ENCODE peak calls at places on chromosome 5, in nine cellular contexts. One of them, this sample, is unnamed.

GRCh38 chr5:17218353-17219005 is 1.0 kb downstream of the BASP1 start:
- DNase-seq in stomach: no peak
- DNase-seq in head of caudate nucleus: peak
- DNase-seq in ureter: peak
- DNase-seq in dermis microvascular lymphatic vessel endothelial cell: peak
- DNase-seq in body of pancreas: peak
- DNase-seq in Right ventricle myocardium superior: peak
- DNase-seq in NCI-H1092 treated with DMSO at 0.1 percent for 48 hours: peak
- DNase-seq in activated T-cell treated with anti-CD3 and anti-CD28 coated beads for 1 hour: no peak
- DNase-seq in this sample: peak

GRCh38 chr5:141880961-141881801 is 3.0 kb upstream of the PCDH1 start:
- DNase-seq in dermis microvascular lymphatic vessel endothelial cell: peak
- DNase-seq in body of pancreas: no peak
- DNase-seq in stomach: no peak
- DNase-seq in NCI-H1092 treated with DMSO at 0.1 percent for 48 hours: no peak
- DNase-seq in activated T-cell treated with anti-CD3 and anti-CD28 coated beads for 1 hour: no peak
- DNase-seq in head of caudate nucleus: no peak
- DNase-seq in Right ventricle myocardium superior: no peak
- DNase-seq in ureter: peak
- DNase-seq in this sample: no peak

GRCh38 chr5:139392324-139392677 is 2.6 kb upstream of the MZB1 start:
- DNase-seq in body of pancreas: no peak
- DNase-seq in dermis microvascular lymphatic vessel endothelial cell: no peak
- DNase-seq in Right ventricle myocardium superior: no peak
- DNase-seq in stomach: no peak
- DNase-seq in activated T-cell treated with anti-CD3 and anti-CD28 coated beads for 1 hour: no peak
- DNase-seq in NCI-H1092 treated with DMSO at 0.1 percent for 48 hours: no peak
- DNase-seq in head of caudate nucleus: no peak
- DNase-seq in ureter: no peak
- DNase-seq in this sample: no peak

GRCh38 chr5:115264786-115265185 is 2.1 kb upstream of the PGGT1B start:
- DNase-seq in head of caudate nucleus: no peak
- DNase-seq in activated T-cell treated with anti-CD3 and anti-CD28 coated beads for 1 hour: no peak
- DNase-seq in Right ventricle myocardium superior: no peak
- DNase-seq in dermis microvascular lymphatic vessel endothelial cell: no peak
- DNase-seq in ureter: no peak
- DNase-seq in body of pancreas: no peak
- DNase-seq in NCI-H1092 treated with DMSO at 0.1 percent for 48 hours: no peak
- DNase-seq in stomach: no peak
- DNase-seq in this sample: no peak

GRCh38 chr5:124645396-124645795 is 101.0 kb downstream of the ZNF608 start:
- DNase-seq in stomach: no peak
- DNase-seq in ureter: no peak
- DNase-seq in Right ventricle myocardium superior: no peak
- DNase-seq in dermis microvascular lymphatic vessel endothelial cell: no peak
- DNase-seq in body of pancreas: no peak
- DNase-seq in activated T-cell treated with anti-CD3 and anti-CD28 coated beads for 1 hour: no peak
- DNase-seq in head of caudate nucleus: no peak
- DNase-seq in NCI-H1092 treated with DMSO at 0.1 percent for 48 hours: no peak
- DNase-seq in this sample: no peak

GRCh38 chr5:175746851-175747250 is 89.0 kb downstream of the HRH2 start:
- DNase-seq in Right ventricle myocardium superior: no peak
- DNase-seq in ureter: peak
- DNase-seq in NCI-H1092 treated with DMSO at 0.1 percent for 48 hours: no peak
- DNase-seq in dermis microvascular lymphatic vessel endothelial cell: peak
- DNase-seq in activated T-cell treated with anti-CD3 and anti-CD28 coated beads for 1 hour: no peak
- DNase-seq in stomach: no peak
- DNase-seq in body of pancreas: no peak
- DNase-seq in head of caudate nucleus: peak
- DNase-seq in this sample: peak

GRCh38 chr5:66987949-66988838 is 208.4 kb downstream of the CD180 start:
- DNase-seq in body of pancreas: no peak
- DNase-seq in stomach: no peak
- DNase-seq in Right ventricle myocardium superior: no peak
- DNase-seq in head of caudate nucleus: no peak
- DNase-seq in ureter: no peak
- DNase-seq in NCI-H1092 treated with DMSO at 0.1 percent for 48 hours: peak
- DNase-seq in dermis microvascular lymphatic vessel endothelial cell: peak
- DNase-seq in activated T-cell treated with anti-CD3 and anti-CD28 coated beads for 1 hour: no peak
- DNase-seq in this sample: peak

GRCh38 chr5:87650284-87650683 is 237.6 kb upstream of the CCNH start:
- DNase-seq in body of pancreas: no peak
- DNase-seq in ureter: no peak
- DNase-seq in Right ventricle myocardium superior: no peak
- DNase-seq in stomach: no peak
- DNase-seq in dermis microvascular lymphatic vessel endothelial cell: no peak
- DNase-seq in NCI-H1092 treated with DMSO at 0.1 percent for 48 hours: no peak
- DNase-seq in head of caudate nucleus: no peak
- DNase-seq in activated T-cell treated with anti-CD3 and anti-CD28 coated beads for 1 hour: no peak
- DNase-seq in this sample: peak

GRCh38 chr5:37658440-37658839 is 181.4 kb downstream of the GDNF start:
- DNase-seq in dermis microvascular lymphatic vessel endothelial cell: peak
- DNase-seq in stomach: no peak
- DNase-seq in body of pancreas: no peak
- DNase-seq in activated T-cell treated with anti-CD3 and anti-CD28 coated beads for 1 hour: no peak
- DNase-seq in ureter: no peak
- DNase-seq in head of caudate nucleus: no peak
- DNase-seq in Right ventricle myocardium superior: no peak
- DNase-seq in NCI-H1092 treated with DMSO at 0.1 percent for 48 hours: no peak
- DNase-seq in this sample: no peak

GRCh38 chr5:120096413-120096812 is 367.7 kb upstream of the PRR16 start:
- DNase-seq in stomach: no peak
- DNase-seq in Right ventricle myocardium superior: no peak
- DNase-seq in dermis microvascular lymphatic vessel endothelial cell: no peak
- DNase-seq in body of pancreas: no peak
- DNase-seq in NCI-H1092 treated with DMSO at 0.1 percent for 48 hours: no peak
- DNase-seq in ureter: no peak
- DNase-seq in activated T-cell treated with anti-CD3 and anti-CD28 coated beads for 1 hour: no peak
- DNase-seq in head of caudate nucleus: no peak
- DNase-seq in this sample: no peak

GRCh38 chr5:97726106-97726505 is 543.1 kb upstream of the RIOK2 start:
- DNase-seq in body of pancreas: no peak
- DNase-seq in dermis microvascular lymphatic vessel endothelial cell: no peak
- DNase-seq in activated T-cell treated with anti-CD3 and anti-CD28 coated beads for 1 hour: no peak
- DNase-seq in NCI-H1092 treated with DMSO at 0.1 percent for 48 hours: no peak
- DNase-seq in head of caudate nucleus: no peak
- DNase-seq in stomach: no peak
- DNase-seq in Right ventricle myocardium superior: no peak
- DNase-seq in ureter: no peak
- DNase-seq in this sample: no peak

GRCh38 chr5:151700816-151701215 is 14.1 kb upstream of the SPARC start:
- DNase-seq in ureter: no peak
- DNase-seq in stomach: no peak
- DNase-seq in NCI-H1092 treated with DMSO at 0.1 percent for 48 hours: no peak
- DNase-seq in dermis microvascular lymphatic vessel endothelial cell: no peak
- DNase-seq in Right ventricle myocardium superior: no peak
- DNase-seq in head of caudate nucleus: no peak
- DNase-seq in activated T-cell treated with anti-CD3 and anti-CD28 coated beads for 1 hour: no peak
- DNase-seq in body of pancreas: no peak
- DNase-seq in this sample: no peak

GRCh38 chr5:116482394-116482793 is 92.2 kb downstream of the SEMA6A start:
- DNase-seq in head of caudate nucleus: no peak
- DNase-seq in Right ventricle myocardium superior: no peak
- DNase-seq in ureter: no peak
- DNase-seq in activated T-cell treated with anti-CD3 and anti-CD28 coated beads for 1 hour: no peak
- DNase-seq in NCI-H1092 treated with DMSO at 0.1 percent for 48 hours: no peak
- DNase-seq in body of pancreas: no peak
- DNase-seq in dermis microvascular lymphatic vessel endothelial cell: no peak
- DNase-seq in stomach: no peak
- DNase-seq in this sample: no peak

GRCh38 chr5:122022966-122023365 is 55.1 kb downstream of the LOX start:
- DNase-seq in dermis microvascular lymphatic vessel endothelial cell: no peak
- DNase-seq in head of caudate nucleus: no peak
- DNase-seq in activated T-cell treated with anti-CD3 and anti-CD28 coated beads for 1 hour: no peak
- DNase-seq in NCI-H1092 treated with DMSO at 0.1 percent for 48 hours: no peak
- DNase-seq in Right ventricle myocardium superior: no peak
- DNase-seq in ureter: no peak
- DNase-seq in stomach: no peak
- DNase-seq in body of pancreas: no peak
- DNase-seq in this sample: no peak

GRCh38 chr5:167578977-167579700 is 712.3 kb upstream of the WWC1 start:
- DNase-seq in Right ventricle myocardium superior: no peak
- DNase-seq in activated T-cell treated with anti-CD3 and anti-CD28 coated beads for 1 hour: no peak
- DNase-seq in stomach: no peak
- DNase-seq in body of pancreas: no peak
- DNase-seq in dermis microvascular lymphatic vessel endothelial cell: no peak
- DNase-seq in ureter: no peak
- DNase-seq in head of caudate nucleus: no peak
- DNase-seq in NCI-H1092 treated with DMSO at 0.1 percent for 48 hours: no peak
- DNase-seq in this sample: no peak

GRCh38 chr5:55344392-55344992 is 36.7 kb downstream of the MTREX start:
- DNase-seq in NCI-H1092 treated with DMSO at 0.1 percent for 48 hours: no peak
- DNase-seq in ureter: peak
- DNase-seq in head of caudate nucleus: peak
- DNase-seq in body of pancreas: peak
- DNase-seq in stomach: peak
- DNase-seq in activated T-cell treated with anti-CD3 and anti-CD28 coated beads for 1 hour: peak
- DNase-seq in Right ventricle myocardium superior: no peak
- DNase-seq in dermis microvascular lymphatic vessel endothelial cell: peak
- DNase-seq in this sample: peak

GRCh38 chr5:43416233-43416987 is 4.2 kb upstream of the CCL28 start:
- DNase-seq in NCI-H1092 treated with DMSO at 0.1 percent for 48 hours: no peak
- DNase-seq in ureter: no peak
- DNase-seq in head of caudate nucleus: no peak
- DNase-seq in Right ventricle myocardium superior: no peak
- DNase-seq in body of pancreas: no peak
- DNase-seq in dermis microvascular lymphatic vessel endothelial cell: no peak
- DNase-seq in stomach: no peak
- DNase-seq in activated T-cell treated with anti-CD3 and anti-CD28 coated beads for 1 hour: no peak
- DNase-seq in this sample: peak

GRCh38 chr5:14816374-14816998 is 55.1 kb downstream of the ANKH start:
- DNase-seq in activated T-cell treated with anti-CD3 and anti-CD28 coated beads for 1 hour: no peak
- DNase-seq in head of caudate nucleus: no peak
- DNase-seq in NCI-H1092 treated with DMSO at 0.1 percent for 48 hours: no peak
- DNase-seq in Right ventricle myocardium superior: no peak
- DNase-seq in body of pancreas: no peak
- DNase-seq in dermis microvascular lymphatic vessel endothelial cell: peak
- DNase-seq in ureter: no peak
- DNase-seq in stomach: no peak
- DNase-seq in this sample: no peak

GRCh38 chr5:170307575-170308465 is 10.2 kb upstream of the LCP2 start:
- DNase-seq in head of caudate nucleus: no peak
- DNase-seq in body of pancreas: peak
- DNase-seq in activated T-cell treated with anti-CD3 and anti-CD28 coated beads for 1 hour: no peak
- DNase-seq in dermis microvascular lymphatic vessel endothelial cell: peak
- DNase-seq in Right ventricle myocardium superior: peak
- DNase-seq in stomach: peak
- DNase-seq in ureter: peak
- DNase-seq in NCI-H1092 treated with DMSO at 0.1 percent for 48 hours: no peak
- DNase-seq in this sample: peak